ENCODE peak calls at places on chromosomes 7 and 10, in four cellular contexts. C, W, T and S are unnamed samples.

GRCh38 chr7:7100432-7100849 is 81.9 kb upstream of the C1GALT1 start:
- DNase-seq in C (no peak), W (no peak), T (no peak), S (no peak)

GRCh38 chr10:5534051-5534821 is 9.5 kb downstream of the CALML3 start:
- DNase-seq in C (no peak), W (no peak), T (no peak), S (no peak)

GRCh38 chr7:73977626-73978618 is 50.1 kb upstream of the ELN start:
- DNase-seq in C (no peak), W (no peak), T (no peak), S (peak; percentile 82)

GRCh38 chr10:86439544-86439943 is 72.9 kb upstream of the GRID1 start:
- DNase-seq in C (peak; percentile 37), W (no peak), T (no peak), S (no peak)

GRCh38 chr10:98045785-98046389 is 15.5 kb upstream of the CRTAC1 start:
- DNase-seq in C (peak; percentile 48), W (no peak), T (peak; percentile 34), S (no peak)

GRCh38 chr7:151070573-151070960 is 10.0 kb downstream of the FASTK start:
- DNase-seq in C (no peak), W (no peak), T (no peak), S (no peak)

GRCh38 chr10:50508315-50509051 is 115.3 kb downstream of the SGMS1 start:
- DNase-seq in C (no peak), W (no peak), T (no peak), S (no peak)

GRCh38 chr7:138875794-138876193 is 77.8 kb upstream of the ATP6V0A4 start:
- DNase-seq in C (no peak), W (no peak), T (peak; percentile 24), S (no peak)

GRCh38 chr7:152202056-152202455 is 176.6 kb downstream of the GALNT11 start:
- DNase-seq in C (no peak), W (no peak), T (no peak), S (no peak)

GRCh38 chr7:117269895-117270294 is 53.0 kb downstream of the WNT2 start:
- DNase-seq in C (no peak), W (no peak), T (no peak), S (no peak)

GRCh38 chr7:27242046-27242579 is 489 bp upstream of the EVX1 start:
- DNase-seq in C (no peak), W (no peak), T (no peak), S (no peak)

GRCh38 chr10:70175516-70175915 is 5.2 kb upstream of the SAR1A start:
- DNase-seq in C (no peak), W (no peak), T (no peak), S (no peak)

GRCh38 chr10:35234073-35234472 is 102.2 kb upstream of the CCNY start:
- DNase-seq in C (no peak), W (no peak), T (no peak), S (no peak)

GRCh38 chr10:100790761-100791208 is 45.4 kb downstream of the PAX2 start:
- DNase-seq in C (no peak), W (no peak), T (no peak), S (no peak)

GRCh38 chr10:8061274-8062211 is 7.1 kb downstream of the GATA3 start:
- DNase-seq in C (no peak), W (no peak), T (peak; percentile 55), S (no peak)

GRCh38 chr10:126391162-126391880 is 3.0 kb upstream of the ADAM12 start:
- DNase-seq in C (no peak), W (no peak), T (no peak), S (peak; percentile 89)

GRCh38 chr10:101031796-101032636 is 982 bp downstream of the SFXN3 start:
- DNase-seq in C (peak; percentile 89), W (no peak), T (peak; percentile 82), S (peak; percentile 95)

GRCh38 chr7:7736671-7737070 is 18.3 kb upstream of the RPA3 start:
- DNase-seq in C (no peak), W (no peak), T (no peak), S (no peak)

GRCh38 chr7:11592699-11593098 is 239.3 kb downstream of the THSD7A start:
- DNase-seq in C (no peak), W (no peak), T (no peak), S (no peak)

GRCh38 chr7:32586291-32587221 is 91.3 kb downstream of the AVL9 start:
- DNase-seq in C (peak; percentile 74), W (no peak), T (no peak), S (no peak)

GRCh38 chr10:122132331-122132755 is 138.8 kb upstream of the BTBD16 start:
- DNase-seq in C (no peak), W (no peak), T (no peak), S (no peak)
- H3K4me1 ChIP-seq in C (peaks cover 14% of the 10 kb centered on the region), W (peaks cover 8% of the 10 kb centered on the region), T (no peaks in the 10 kb centered on the region), S (peaks cover 75% of the 10 kb centered on the region)

DNA sequence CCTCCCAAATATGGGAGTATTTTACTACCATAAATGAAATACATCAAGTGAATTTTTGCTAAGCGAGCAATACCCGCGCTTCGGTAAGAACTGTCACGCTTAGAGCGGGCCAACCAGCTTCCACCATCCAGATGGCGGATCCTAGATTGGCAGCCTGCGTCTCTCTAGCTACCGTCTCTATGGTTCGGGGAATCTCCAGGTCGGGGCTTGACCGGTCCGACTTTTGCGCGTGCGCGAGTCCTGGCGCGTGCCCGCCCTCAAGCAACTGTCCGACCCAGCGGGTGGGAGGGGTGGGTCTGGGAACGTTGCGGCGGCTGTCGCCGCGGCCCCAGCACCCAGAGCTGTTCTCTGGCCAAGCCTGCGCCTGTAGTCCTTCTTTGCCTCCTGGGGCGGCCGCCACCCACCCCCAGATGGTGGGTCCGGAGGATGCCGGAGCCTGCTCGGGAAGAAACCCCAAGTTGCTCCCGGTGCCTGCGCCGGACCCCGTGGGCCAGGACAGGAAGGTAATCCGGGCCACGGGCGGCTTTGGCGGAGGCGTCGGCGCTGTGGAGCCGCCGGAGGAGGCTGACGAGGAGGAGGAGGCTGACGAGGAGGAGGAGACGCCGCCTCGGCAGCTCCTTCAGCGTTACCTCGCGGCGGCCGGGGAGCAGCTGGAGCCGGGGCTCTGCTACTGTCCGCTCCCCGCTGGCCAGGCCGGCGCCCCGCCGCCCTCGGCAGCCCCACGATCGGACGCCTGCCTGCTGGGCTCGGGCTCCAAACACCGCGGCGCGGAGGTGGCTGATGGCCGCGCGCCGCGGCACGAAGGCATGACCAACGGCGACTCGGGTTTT is at the start of gene TBC1D12:
- DNase-seq in C (peak; percentile 96), W (peak; percentile 55), T (peak; percentile 75), S (peak; percentile 98)
- H3K4me3 ChIP-seq in C (peak within 1 kb of the TSS; percentile 99), W (peak within 1 kb of the TSS; percentile 97), T (peak within 1 kb of the TSS; percentile 69), S (peak within 1 kb of the TSS; percentile 96)

DNA sequence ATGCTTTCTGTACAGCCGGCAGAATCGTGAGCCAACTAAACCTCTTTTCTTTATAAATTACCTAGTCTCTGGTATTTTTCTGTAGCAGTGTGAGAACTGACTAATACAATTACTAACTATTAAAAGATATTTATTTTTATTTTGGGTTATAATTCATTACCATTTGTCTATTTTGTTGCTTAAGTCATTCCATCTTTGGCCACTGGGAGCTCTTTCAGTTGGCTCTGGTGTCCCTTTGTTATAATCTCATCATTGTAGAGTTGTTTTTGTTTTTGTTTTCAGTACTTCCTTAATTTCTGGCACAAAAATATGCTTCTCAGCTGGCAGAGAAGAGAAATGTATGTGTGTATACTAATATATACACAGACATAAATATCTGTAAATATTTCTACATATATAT is 807.9 kb upstream of the MBL2 start:
- DNase-seq in C (no peak), W (no peak), T (no peak), S (no peak)
- TF ChIP-seq CTCF in C (no peak), W (no peak), T (no peak), S (no peak)

GRCh38 chr7:20240080-20240926 is 23.1 kb upstream of the MACC1 start:
- DNase-seq in C (no peak), W (no peak), T (no peak), S (no peak)

GRCh38 chr7:20238754-20239324 is 21.7 kb upstream of the MACC1 start:
- DNase-seq in C (no peak), W (no peak), T (peak; percentile 65), S (no peak)

GRCh38 chr7:20246236-20246635 is 29.1 kb upstream of the MACC1 start:
- DNase-seq in C (no peak), W (no peak), T (no peak), S (no peak)

GRCh38 chr7:20241491-20242261 is 24.5 kb upstream of the MACC1 start:
- DNase-seq in C (no peak), W (no peak), T (no peak), S (no peak)

DNA sequence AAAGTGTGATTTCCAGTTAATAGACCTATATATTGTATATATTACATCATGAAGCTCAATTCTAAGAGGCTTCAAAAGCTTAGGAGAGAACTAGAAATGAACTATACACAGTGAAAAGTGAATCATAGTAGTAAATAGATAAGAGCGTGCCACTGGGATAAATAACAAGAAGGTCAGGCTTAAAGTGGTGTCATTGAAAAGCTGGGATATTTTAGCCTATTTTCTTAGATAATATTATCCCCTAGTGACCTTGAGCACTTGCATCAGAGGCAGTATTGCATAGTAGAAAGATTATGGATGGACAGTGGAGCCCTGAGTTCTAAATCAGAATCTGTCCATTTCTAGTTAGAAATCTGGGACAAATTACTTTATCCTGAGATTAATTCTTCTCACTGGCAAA is 27.1 kb upstream of the MACC1 start:
- DNase-seq in C (no peak), W (no peak), T (no peak), S (no peak)
- H3K4me1 ChIP-seq in C (peaks cover 11% of the 10 kb centered on the region), W (no peaks in the 10 kb centered on the region), T (no peaks in the 10 kb centered on the region), S (no peaks in the 10 kb centered on the region)

GRCh38 chr7:47580811-47581331 is 1.0 kb downstream of the TNS3 start:
- DNase-seq in C (no peak), W (no peak), T (no peak), S (no peak)

GRCh38 chr7:47579458-47579857 is 2.5 kb downstream of the TNS3 start:
- DNase-seq in C (no peak), W (no peak), T (no peak), S (no peak)

GRCh38 chr7:47578581-47579270 is 3.2 kb downstream of the TNS3 start:
- DNase-seq in C (no peak), W (no peak), T (peak; percentile 40), S (no peak)

GRCh38 chr7:47581442-47581820 is 480 bp downstream of the TNS3 start:
- DNase-seq in C (no peak), W (no peak), T (no peak), S (no peak)

GRCh38 chr7:47580175-47580701 is 1.7 kb downstream of the TNS3 start:
- DNase-seq in C (no peak), W (no peak), T (no peak), S (no peak)
- H3K4me3 ChIP-seq in C (peak overlapping the region; percentile 80), W (peak overlapping the region; percentile 78), T (no peak overlapping the region), S (peak overlapping the region; percentile 73)

GRCh38 chr10:66622050-66622449 is 303.8 kb upstream of the LRRTM3 start:
- DNase-seq in C (no peak), W (no peak), T (no peak), S (no peak)

GRCh38 chr10:66625709-66626590 is 299.9 kb upstream of the LRRTM3 start:
- DNase-seq in C (no peak), W (no peak), T (no peak), S (no peak)

GRCh38 chr10:66629976-66630375 is 295.9 kb upstream of the LRRTM3 start:
- DNase-seq in C (no peak), W (no peak), T (no peak), S (no peak)

DNA sequence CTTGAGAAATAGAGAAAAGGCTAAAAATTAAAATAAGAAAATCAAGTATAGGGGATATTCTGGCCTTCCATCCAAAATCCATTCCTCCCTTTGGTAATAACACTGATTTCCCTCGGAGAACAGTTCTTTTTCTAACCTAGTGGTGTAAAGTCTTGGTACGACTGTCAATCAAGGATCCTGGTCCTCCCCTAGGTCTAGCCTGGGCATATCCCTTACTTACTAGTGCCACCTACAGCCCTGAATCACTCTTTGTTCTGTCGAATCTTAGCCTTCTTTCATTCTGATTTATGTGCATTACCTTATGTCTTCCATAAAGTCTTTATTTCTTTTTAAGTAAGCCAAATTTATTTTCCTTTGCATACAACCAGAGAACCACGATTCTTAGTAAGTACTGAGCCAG is 298.7 kb upstream of the LRRTM3 start:
- DNase-seq in C (no peak), W (no peak), T (no peak), S (no peak)
- TF ChIP-seq CTCF in C (peak; percentile 11), W (no peak), T (no peak), S (no peak)